ENCODE peak calls at places on chromosomes 2 and 18, in five cellular contexts. J is K562, P is A549, A is GM12878, K is HepG2. H is an unnamed sample.
A peak's percentile ranks its signal among the peaks of the same experiment; 100 is the strongest.

GRCh38 chr2:113754989-113755689 is 1.3 kb downstream of the SLC35F5 start:
- DNase-seq in J (no peak), P (no peak), A (no peak), K (peak; percentile 43), H (no peak)

GRCh38 chr18:26621161-26622026 is 73.0 kb upstream of the KCTD1 start:
- DNase-seq in J (peak; percentile 52), P (peak; percentile 21), A (no peak), K (peak; percentile 21), H (peak; percentile 81)

GRCh38 chr18:62436636-62437519 is 85.9 kb upstream of the ZCCHC2 start:
- DNase-seq in J (no peak), P (no peak), A (no peak), K (no peak), H (no peak)

GRCh38 chr2:18117592-18117991 is 239.1 kb downstream of the KCNS3 start:
- DNase-seq in J (no peak), P (no peak), A (no peak), K (peak; percentile 35), H (peak; percentile 78)

GRCh38 chr2:150234787-150235512 is 252.5 kb downstream of the RND3 start:
- DNase-seq in J (no peak), P (no peak), A (no peak), K (no peak), H (no peak)

GRCh38 chr2:46098606-46099005 is 198.6 kb upstream of the EPAS1 start:
- DNase-seq in J (no peak), P (peak; percentile 34), A (no peak), K (peak; percentile 9), H (no peak)

GRCh38 chr2:189848276-189848675 is 64.0 kb downstream of the PMS1 start:
- DNase-seq in J (no peak), P (no peak), A (no peak), K (no peak), H (no peak)

GRCh38 chr2:80185091-80185490 is 119.5 kb downstream of the LRRTM1 start:
- DNase-seq in J (no peak), P (no peak), A (no peak), K (no peak), H (no peak)

GRCh38 chr18:43757273-43757672 is 480.0 kb upstream of the SYT4 start:
- DNase-seq in J (no peak), P (no peak), A (no peak), K (no peak), H (no peak)

GRCh38 chr2:234542742-234543141 is 45.9 kb upstream of the ARL4C start:
- DNase-seq in J (no peak), P (no peak), A (no peak), K (no peak), H (no peak)

GRCh38 chr2:134462791-134463725 is 209.2 kb downstream of the MGAT5 start:
- DNase-seq in J (no peak), P (no peak), A (no peak), K (no peak), H (no peak)

GRCh38 chr18:23809411-23809810 is 120.2 kb downstream of the LAMA3 start:
- DNase-seq in J (no peak), P (no peak), A (no peak), K (no peak), H (no peak)

GRCh38 chr2:28437142-28437835 is 44.6 kb downstream of the FOSL2 start:
- DNase-seq in J (no peak), P (no peak), A (no peak), K (no peak), H (no peak)

GRCh38 chr2:224042191-224042696 is 3.2 kb upstream of the SERPINE2 start:
- DNase-seq in J (no peak), P (no peak), A (no peak), K (no peak), H (no peak)

GRCh38 chr2:238097201-238097987 is 2.7 kb upstream of the ESPNL start:
- DNase-seq in J (no peak), P (no peak), A (no peak), K (no peak), H (no peak)

GRCh38 chr18:78777992-78778391 is 201.6 kb upstream of the SALL3 start:
- DNase-seq in J (no peak), P (no peak), A (no peak), K (no peak), H (no peak)

GRCh38 chr18:79750980-79751571 is 46.7 kb upstream of the KCNG2 start:
- DNase-seq in J (no peak), P (no peak), A (no peak), K (no peak), H (no peak)

GRCh38 chr2:73984203-73984921 is at the start of gene TET3:
- DNase-seq in J (peak; percentile 86), P (no peak), A (no peak), K (no peak), H (peak; percentile 58)

GRCh38 chr2:237209046-237209375 is 123.3 kb downstream of the COPS8 start:
- DNase-seq in J (no peak), P (no peak), A (no peak), K (no peak), H (no peak)

GRCh38 chr18:31977270-31977872 is 34.4 kb upstream of the TRAPPC8 start:
- DNase-seq in J (peak; percentile 60), P (peak; percentile 10), A (no peak), K (peak; percentile 68), H (peak; percentile 89)

GRCh38 chr18:8706545-8706980 is 1.2 kb downstream of the MTCL1 start:
- DNase-seq in J (peak; percentile 37), P (no peak), A (no peak), K (no peak), H (no peak)

GRCh38 chr18:8706981-8707940 is 1.9 kb downstream of the MTCL1 start:
- DNase-seq in J (no peak), P (no peak), A (no peak), K (no peak), H (peak; percentile 82)

GRCh38 chr18:8709248-8710059 is 4.1 kb downstream of the MTCL1 start:
- DNase-seq in J (no peak), P (no peak), A (no peak), K (no peak), H (no peak)

GRCh38 chr18:8708670-8709069 is 3.3 kb downstream of the MTCL1 start:
- DNase-seq in J (no peak), P (no peak), A (no peak), K (no peak), H (no peak)

GRCh38 chr18:8707946-8708345 is 2.6 kb downstream of the MTCL1 start:
- DNase-seq in J (no peak), P (no peak), A (no peak), K (peak; percentile 52), H (no peak)
- H3K27ac ChIP-seq in J (no peak overlapping the region), P (peak overlapping the region; percentile 91), A (no peak overlapping the region), K (no peak overlapping the region), H (no peak overlapping the region)

DNA sequence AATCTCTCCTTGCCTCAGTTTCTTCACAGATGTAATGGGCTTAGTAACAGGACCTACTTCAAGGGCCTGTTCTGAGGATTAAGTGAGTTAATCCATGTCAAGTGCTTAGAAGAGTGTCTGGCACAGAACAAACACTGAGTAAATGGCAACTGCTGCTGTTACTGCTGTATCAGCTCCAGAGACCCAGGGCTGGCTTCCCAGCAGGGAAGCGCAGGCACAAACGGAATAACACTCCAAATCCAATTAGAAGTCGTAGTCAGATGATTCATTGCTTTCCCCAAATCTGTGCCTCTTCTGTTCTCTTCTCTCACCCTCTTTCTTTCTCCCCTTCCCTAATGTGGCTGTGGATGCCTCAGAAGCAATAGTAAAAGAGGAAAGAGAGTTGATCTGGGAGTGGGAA is 101.1 kb upstream of the FZD7 start:
- DNase-seq in J (no peak), P (no peak), A (no peak), K (no peak), H (no peak)
- TF ChIP-seq JUNB in J (no peak), P (no peak), A (no peak), K (no peak), H (no peak)

GRCh38 chr2:158484892-158485556 is 28.3 kb downstream of the PKP4 start:
- DNase-seq in J (no peak), P (no peak), A (no peak), K (no peak), H (no peak)

GRCh38 chr2:158488442-158489216 is 31.9 kb downstream of the PKP4 start:
- DNase-seq in J (no peak), P (no peak), A (no peak), K (no peak), H (no peak)

GRCh38 chr2:158486150-158486969 is 29.6 kb downstream of the PKP4 start:
- DNase-seq in J (no peak), P (no peak), A (no peak), K (no peak), H (no peak)

GRCh38 chr2:158487419-158487818 is 30.7 kb downstream of the PKP4 start:
- DNase-seq in J (no peak), P (no peak), A (no peak), K (no peak), H (no peak)

DNA sequence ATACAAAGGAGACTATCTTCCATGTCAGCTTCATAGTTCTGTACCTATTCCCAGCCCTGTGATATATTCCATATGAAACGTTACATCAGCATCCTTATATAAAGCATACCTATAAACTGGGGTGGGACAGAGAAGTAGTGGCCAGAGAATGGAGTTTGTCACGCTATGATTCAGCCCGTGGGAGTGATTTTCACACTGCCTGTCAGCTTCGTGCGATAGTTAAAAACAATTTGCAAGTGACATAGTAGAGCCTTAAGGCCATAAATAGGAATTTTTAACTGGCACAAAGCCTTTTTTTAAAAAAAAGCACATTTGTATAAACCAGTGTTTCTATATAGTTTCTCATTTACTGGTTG is 30.2 kb downstream of the PKP4 start:
- DNase-seq in J (no peak), P (no peak), A (no peak), K (no peak), H (no peak)
- H3K27ac ChIP-seq in J (no peak overlapping the region), P (no peak overlapping the region), A (no peak overlapping the region), K (no peak overlapping the region), H (no peak overlapping the region)

GRCh38 chr18:48038636-48039035 is 108.2 kb upstream of the SMAD2 start:
- DNase-seq in J (no peak), P (no peak), A (no peak), K (no peak), H (no peak)
- TF ChIP-seq JUNB in J (no peak), P (no peak), A (no peak), K (no peak), H (no peak)

GRCh38 chr2:10497797-10498251 is 49.7 kb upstream of the ODC1 start:
- DNase-seq in J (peak; percentile 88), P (peak; percentile 84), A (no peak), K (peak; percentile 52), H (no peak)
- H3K27ac ChIP-seq in J (no peak overlapping the region), P (peak overlapping the region; percentile 32), A (no peak overlapping the region), K (no peak overlapping the region), H (no peak overlapping the region)

GRCh38 chr2:197455428-197455827 is 2.1 kb downstream of the COQ10B start:
- DNase-seq in J (no peak), P (no peak), A (no peak), K (no peak), H (no peak)

GRCh38 chr2:197464180-197464579 is 10.8 kb downstream of the COQ10B start:
- DNase-seq in J (no peak), P (no peak), A (no peak), K (no peak), H (no peak)

GRCh38 chr2:197454923-197455322 is 1.6 kb downstream of the COQ10B start:
- DNase-seq in J (no peak), P (no peak), A (no peak), K (no peak), H (no peak)

GRCh38 chr2:197461073-197461472 is 7.7 kb downstream of the COQ10B start:
- DNase-seq in J (no peak), P (no peak), A (no peak), K (no peak), H (no peak)

GRCh38 chr2:197460653-197461052 is 7.3 kb downstream of the COQ10B start:
- DNase-seq in J (peak; percentile 16), P (no peak), A (no peak), K (no peak), H (no peak)
- TF ChIP-seq JUNB in J (no peak), P (no peak), A (no peak), K (no peak), H (no peak)